ENCODE peak calls at places on chromosome 14, in eight cellular contexts. F, E, C, J, A, T, M and H are unnamed samples.

GRCh38 chr14:42057176-42057575 is 450.5 kb downstream of the LRFN5 start:
- DNase-seq in F (no peak), E (peak; percentile 24), C (no peak), J (no peak), A (peak; percentile 12), T (no peak), M (no peak), H (no peak)

GRCh38 chr14:66330916-66331315 is 155.3 kb upstream of the CCDC196 start:
- DNase-seq in F (peak; percentile 5), E (no peak), C (no peak), J (no peak), A (no peak), T (peak; percentile 23), M (no peak), H (no peak)

GRCh38 chr14:58725226-58725625 is 87.5 kb downstream of the DACT1 start:
- DNase-seq in F (no peak), E (no peak), C (no peak), J (no peak), A (no peak), T (no peak), M (no peak), H (no peak)

GRCh38 chr14:80930836-80931389 is 10.6 kb downstream of the CEP128 start:
- DNase-seq in F (peak; percentile 96), E (no peak), C (peak; percentile 78), J (peak; percentile 88), A (peak; percentile 82), T (peak; percentile 77), M (no peak), H (no peak)

GRCh38 chr14:69043598-69044267 is 64.6 kb upstream of the ACTN1 start:
- DNase-seq in F (no peak), E (no peak), C (no peak), J (no peak), A (peak; percentile 70), T (no peak), M (no peak), H (no peak)

GRCh38 chr14:104445086-104445485 is 134.5 kb upstream of the C14orf180 start:
- DNase-seq in F (no peak), E (no peak), C (no peak), J (no peak), A (no peak), T (no peak), M (no peak), H (no peak)

GRCh38 chr14:22598099-22598895 is at the start of gene ABHD4:
- DNase-seq in F (peak; percentile 65), E (peak; percentile 91), C (peak; percentile 85), J (peak; percentile 60), A (peak; percentile 75), T (peak; percentile 61), M (peak; percentile 90), H (peak; percentile 73)

GRCh38 chr14:93135399-93135798 is 19.7 kb upstream of the ITPK1 start:
- DNase-seq in F (no peak), E (no peak), C (no peak), J (no peak), A (no peak), T (peak; percentile 30), M (no peak), H (no peak)

GRCh38 chr14:105019861-105020814 is 745 bp downstream of the CDCA4 start:
- DNase-seq in F (no peak), E (peak; percentile 76), C (peak; percentile 79), J (peak; percentile 30), A (peak; percentile 82), T (no peak), M (peak; percentile 73), H (peak; percentile 33)

GRCh38 chr14:36313206-36313605 is 7.2 kb downstream of the MBIP start:
- DNase-seq in F (no peak), E (no peak), C (no peak), J (no peak), A (no peak), T (no peak), M (peak; percentile 63), H (peak; percentile 51)

GRCh38 chr14:90553921-90554336 is 157.1 kb downstream of the CALM1 start:
- DNase-seq in F (no peak), E (no peak), C (no peak), J (no peak), A (no peak), T (no peak), M (no peak), H (no peak)

GRCh38 chr14:72608391-72609204 is 285.3 kb downstream of the DPF3 start:
- DNase-seq in F (peak; percentile 90), E (peak; percentile 49), C (no peak), J (no peak), A (peak; percentile 97), T (peak; percentile 95), M (no peak), H (no peak)

GRCh38 chr14:92924247-92924646 is 1.3 kb downstream of the CHGA start:
- DNase-seq in F (no peak), E (no peak), C (no peak), J (peak; percentile 69), A (no peak), T (no peak), M (no peak), H (no peak)

GRCh38 chr14:52325632-52326031 is 11.5 kb downstream of the PTGER2 start:
- DNase-seq in F (no peak), E (no peak), C (no peak), J (no peak), A (peak; percentile 51), T (no peak), M (no peak), H (no peak)

GRCh38 chr14:23443411-23443812 is 8.0 kb upstream of the MYH7 start:
- DNase-seq in F (no peak), E (no peak), C (no peak), J (no peak), A (no peak), T (no peak), M (peak; percentile 77), H (no peak)

GRCh38 chr14:98867146-98867545 is 404.9 kb downstream of the BCL11B start:
- DNase-seq in F (no peak), E (no peak), C (no peak), J (no peak), A (no peak), T (no peak), M (no peak), H (no peak)

GRCh38 chr14:97719043-97719442 is 921.9 kb downstream of the VRK1 start:
- DNase-seq in F (no peak), E (no peak), C (no peak), J (no peak), A (no peak), T (no peak), M (no peak), H (no peak)

GRCh38 chr14:38208825-38209562 is 1.3 kb downstream of the SSTR1 start:
- DNase-seq in F (no peak), E (peak; percentile 84), C (no peak), J (no peak), A (peak; percentile 70), T (no peak), M (peak; percentile 63), H (peak; percentile 26)

GRCh38 chr14:57714487-57714899 is 151.4 kb downstream of the SLC35F4 start:
- DNase-seq in F (no peak), E (no peak), C (no peak), J (no peak), A (no peak), T (no peak), M (peak; percentile 60), H (no peak)

GRCh38 chr14:73773441-73774243 is 59.5 kb upstream of the PNMA1 start:
- DNase-seq in F (no peak), E (no peak), C (no peak), J (no peak), A (no peak), T (no peak), M (no peak), H (no peak)

GRCh38 chr14:34665785-34666425 is 36.0 kb upstream of the SNX6 start:
- DNase-seq in F (peak; percentile 57), E (peak; percentile 43), C (no peak), J (peak; percentile 77), A (peak; percentile 81), T (peak; percentile 93), M (no peak), H (no peak)
- H2AFZ ChIP-seq in F (peak overlapping the region; percentile 28), E (no peak overlapping the region), C (no peak overlapping the region), J (peak overlapping the region; percentile 48), A (no peak overlapping the region), T (no peak overlapping the region), M (no peak overlapping the region), H (no peak overlapping the region)

GRCh38 chr14:53855127-53855526 is 101.5 kb downstream of the BMP4 start:
- DNase-seq in F (no peak), E (peak; percentile 27), C (no peak), J (no peak), A (no peak), T (peak; percentile 50), M (no peak), H (no peak)

GRCh38 chr14:53850714-53851296 is 105.8 kb downstream of the BMP4 start:
- DNase-seq in F (peak; percentile 27), E (no peak), C (no peak), J (no peak), A (peak; percentile 67), T (peak; percentile 72), M (no peak), H (no peak)

GRCh38 chr14:53849549-53849948 is 107.1 kb downstream of the BMP4 start:
- DNase-seq in F (no peak), E (no peak), C (no peak), J (no peak), A (no peak), T (no peak), M (no peak), H (no peak)

GRCh38 chr14:53848851-53849250 is 107.8 kb downstream of the BMP4 start:
- DNase-seq in F (no peak), E (no peak), C (no peak), J (no peak), A (no peak), T (no peak), M (no peak), H (no peak)

GRCh38 chr14:53851394-53852056 is 105.1 kb downstream of the BMP4 start:
- DNase-seq in F (no peak), E (no peak), C (no peak), J (no peak), A (peak; percentile 63), T (peak; percentile 19), M (no peak), H (no peak)
- H2AFZ ChIP-seq in F (peak overlapping the region; percentile 57), E (no peak overlapping the region), C (no peak overlapping the region), J (no peak overlapping the region), A (no peak overlapping the region), T (peak overlapping the region; percentile 38), M (no peak overlapping the region), H (no peak overlapping the region)

GRCh38 chr14:95472819-95473251 is 43.6 kb downstream of the SYNE3 start:
- DNase-seq in F (no peak), E (no peak), C (no peak), J (no peak), A (no peak), T (no peak), M (no peak), H (no peak)
- H2AFZ ChIP-seq in F (no peak overlapping the region), E (no peak overlapping the region), C (no peak overlapping the region), J (no peak overlapping the region), A (no peak overlapping the region), T (no peak overlapping the region), M (no peak overlapping the region), H (no peak overlapping the region)

GRCh38 chr14:101716077-101716950 is 45.2 kb upstream of the PPP2R5C start:
- DNase-seq in F (no peak), E (no peak), C (no peak), J (no peak), A (no peak), T (no peak), M (no peak), H (no peak)
- H2AFZ ChIP-seq in F (no peak overlapping the region), E (no peak overlapping the region), C (no peak overlapping the region), J (no peak overlapping the region), A (no peak overlapping the region), T (no peak overlapping the region), M (no peak overlapping the region), H (no peak overlapping the region)